ENCODE peak calls at places on chromosomes 13 and 19, in seven cellular contexts. J is T follicular helper cell; E is GF-D8; C is stimulated activated CD8-positive, alpha-beta memory T cell treated with anti-CD3 and anti-CD28 coated beads, Interleukin-15, amount 100 ng/mL, for 24 hours; Y is naive thymus-derived CD4-positive, alpha-beta T cell; P is fibroblast of villous mesenchyme; N is stimulated activated CD4-positive, alpha-beta T cell treated with anti-CD3 and anti-CD28 coated beads, Interleukin-2, amount 100 ng/mL, for 48 hours. A is an unnamed sample.

GRCh38 chr13:82467626-82468025 is 1414.6 kb downstream of the SLITRK1 start:
- DNase-seq in C (no peak), J (no peak), Y (no peak), P (no peak), N (no peak), E (no peak), A (no peak)

GRCh38 chr19:13610042-13610691 is 103.9 kb upstream of the CACNA1A start:
- DNase-seq in E (no peak), J (no peak), P (no peak), C (no peak), Y (no peak), N (no peak), A (no peak)

GRCh38 chr13:47794963-47795362 is 206.1 kb downstream of the SUCLA2 start:
- DNase-seq in C (no peak), N (no peak), E (no peak), Y (no peak), P (peak), J (no peak), A (peak)

GRCh38 chr19:47013041-47013517 is 6.6 kb upstream of the NPAS1 start:
- DNase-seq in J (peak), P (peak), Y (no peak), C (peak), N (peak), E (peak), A (peak)

GRCh38 chr19:30160426-30160825 is 211.8 kb upstream of the ZNF536 start:
- DNase-seq in E (no peak), P (no peak), N (no peak), Y (no peak), J (no peak), C (no peak), A (no peak)

GRCh38 chr19:18861235-18861634 is 29.5 kb downstream of the UPF1 start:
- DNase-seq in P (no peak), N (no peak), E (no peak), J (no peak), Y (no peak), C (no peak), A (no peak)

GRCh38 chr19:16340092-16340491 is 15.5 kb downstream of the KLF2 start:
- DNase-seq in P (peak), J (no peak), Y (no peak), E (no peak), C (no peak), N (no peak), A (no peak)

GRCh38 chr13:101579291-101579802 is 126.9 kb downstream of the ITGBL1 start:
- DNase-seq in J (no peak), C (no peak), E (no peak), P (peak), N (no peak), Y (no peak), A (peak)

GRCh38 chr19:27776524-27776923 is 1436.4 kb downstream of the UQCRFS1 start:
- DNase-seq in J (no peak), Y (no peak), C (no peak), E (no peak), P (no peak), N (no peak), A (no peak)

GRCh38 chr13:39767791-39768564 is 112.5 kb downstream of the COG6 start:
- DNase-seq in N (no peak), Y (no peak), C (no peak), J (no peak), P (peak), E (no peak), A (no peak)

GRCh38 chr13:59398661-59399060 is 765.1 kb downstream of the DIAPH3 start:
- DNase-seq in N (no peak), J (no peak), P (no peak), C (no peak), E (no peak), Y (no peak), A (no peak)

GRCh38 chr19:10769533-10770491 is 51.9 kb downstream of the DNM2 start:
- DNase-seq in Y (no peak), N (no peak), E (no peak), J (no peak), C (no peak), P (peak), A (peak)

GRCh38 chr19:38769635-38770211 is 3.6 kb downstream of the LGALS7 start:
- DNase-seq in C (peak), Y (peak), N (peak), J (peak), P (peak), E (peak), A (peak)

GRCh38 chr13:32135655-32136054 is 104.1 kb downstream of the FRY start:
- DNase-seq in E (no peak), P (no peak), C (no peak), Y (no peak), J (no peak), N (no peak), A (no peak)

GRCh38 chr13:66162470-66162869 is 1067.7 kb downstream of the PCDH9 start:
- DNase-seq in N (no peak), C (no peak), E (no peak), P (no peak), Y (no peak), J (no peak), A (no peak)

GRCh38 chr13:95335667-95336066 is 34.4 kb upstream of the ABCC4 start:
- DNase-seq in E (no peak), P (no peak), Y (no peak), J (no peak), N (no peak), C (no peak), A (no peak)

GRCh38 chr19:18469245-18470107 is 31.5 kb upstream of the ISYNA1 start:
- DNase-seq in E (no peak), J (peak), Y (peak), C (peak), N (peak), P (peak), A (peak)

GRCh38 chr19:5632241-5632612 is 9.3 kb downstream of the SAFB start:
- DNase-seq in Y (no peak), C (no peak), N (no peak), J (no peak), P (peak), E (peak), A (no peak)

A was measured in fibroblast of pulmonary artery.